ENCODE peak calls at places on chromosome 10, in four cellular contexts. S is IMR-90, L is hepatocyte, X is neuronal stem cell. V is an unnamed sample.

GRCh38 chr10:44051584-44052385 is 333.1 kb downstream of the CXCL12 start:
- DNase-seq in S (peak; percentile 78), L (no peak), X (no peak), V (no peak)

GRCh38 chr10:137031-137430 is 1.8 kb downstream of the ZMYND11 start:
- DNase-seq in S (peak; percentile 7), L (peak; percentile 23), X (no peak), V (peak; percentile 87)

GRCh38 chr10:60868946-60869345 is 75.0 kb downstream of the RHOBTB1 start:
- DNase-seq in S (no peak), L (no peak), X (no peak), V (no peak)

GRCh38 chr10:122688293-122688989 is 11.2 kb downstream of the C10orf120 start:
- DNase-seq in S (no peak), L (peak; percentile 22), X (no peak), V (peak; percentile 69)

GRCh38 chr10:30036341-30036740 is 23.0 kb downstream of the JCAD start:
- DNase-seq in S (peak; percentile 40), L (no peak), X (no peak), V (no peak)

GRCh38 chr10:76998451-76998850 is 639.2 kb downstream of the KCNMA1 start:
- DNase-seq in S (no peak), L (no peak), X (no peak), V (no peak)

GRCh38 chr10:22503315-22504090 is 158.2 kb downstream of the SPAG6 start:
- DNase-seq in S (no peak), L (no peak), X (no peak), V (no peak)

GRCh38 chr10:126302831-126303230 is 85.4 kb downstream of the ADAM12 start:
- DNase-seq in S (peak; percentile 4), L (no peak), X (no peak), V (no peak)

GRCh38 chr10:128008521-128009250 is 101.8 kb downstream of the PTPRE start:
- DNase-seq in S (no peak), L (no peak), X (no peak), V (no peak)

GRCh38 chr10:94439275-94439861 is 37.0 kb downstream of the TBC1D12 start:
- DNase-seq in S (peak; percentile 3), L (no peak), X (no peak), V (no peak)

GRCh38 chr10:110208614-110209398 is 1.4 kb downstream of the MXI1 start:
- DNase-seq in S (peak; percentile 46), L (peak; percentile 58), X (no peak), V (peak; percentile 89)

GRCh38 chr10:110210663-110211454 is 3.5 kb downstream of the MXI1 start:
- DNase-seq in S (peak; percentile 98), L (peak; percentile 98), X (peak; percentile 90), V (peak; percentile 99)

GRCh38 chr10:110211455-110211843 is 4.0 kb downstream of the MXI1 start:
- DNase-seq in S (no peak), L (no peak), X (no peak), V (peak; percentile 91)

GRCh38 chr10:110209399-110209925 is 2.1 kb downstream of the MXI1 start:
- DNase-seq in S (peak; percentile 65), L (peak; percentile 77), X (peak; percentile 38), V (peak; percentile 95)

DNA sequence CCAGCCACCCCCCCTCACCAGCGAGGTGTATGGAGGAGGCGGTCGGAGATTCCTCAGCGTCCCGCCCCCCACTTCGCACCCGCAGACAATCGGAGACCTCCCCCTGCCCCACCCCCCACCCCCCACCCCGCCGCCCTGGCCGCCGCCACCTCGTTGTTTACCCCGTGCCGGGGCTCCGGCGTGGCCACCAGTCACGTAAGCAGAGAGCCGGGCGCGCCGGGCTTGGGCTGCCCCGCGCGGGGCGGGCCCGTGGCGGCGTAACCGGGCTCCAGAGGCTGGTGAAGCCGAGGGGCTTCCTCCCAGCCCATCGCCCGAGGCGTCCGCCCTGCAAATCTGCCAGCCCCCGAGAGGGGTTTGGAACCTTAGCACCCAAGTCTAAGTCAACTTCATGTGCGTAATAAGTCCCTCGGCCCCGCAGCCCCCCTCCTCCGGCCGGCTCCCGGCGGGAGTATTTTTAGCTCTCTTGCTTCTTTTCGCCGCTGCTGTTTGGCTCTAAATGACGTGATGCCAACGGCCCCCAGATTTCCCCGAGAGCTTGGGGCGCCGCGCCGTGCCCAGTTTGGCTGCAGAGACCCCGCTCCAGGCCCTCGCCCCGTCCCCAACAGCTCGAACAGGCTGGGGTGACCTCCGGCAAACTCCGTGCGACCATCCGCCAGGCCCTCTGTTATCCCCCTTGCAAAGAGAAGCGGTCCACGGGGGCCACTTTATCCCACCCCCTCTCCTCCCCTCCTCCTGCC is 2.7 kb downstream of the MXI1 start:
- DNase-seq in S (peak; percentile 29), L (peak; percentile 74), X (no peak), V (peak; percentile 92)
- H2AFZ ChIP-seq in S (peak overlapping the region; percentile 97), L (peak overlapping the region; percentile 92), X (peak overlapping the region; percentile 79), V (peak overlapping the region; percentile 99)

GRCh38 chr10:49290607-49291006 is 8.4 kb upstream of the C10orf71 start:
- DNase-seq in S (no peak), L (no peak), X (no peak), V (no peak)
- H2AFZ ChIP-seq in S (no peak overlapping the region), L (no peak overlapping the region), X (no peak overlapping the region), V (no peak overlapping the region)

GRCh38 chr10:102241037-102241443 is 272 bp downstream of the PITX3 start:
- DNase-seq in S (no peak), L (no peak), X (no peak), V (peak; percentile 91)

GRCh38 chr10:102241444-102242117 is at the start of gene PITX3:
- DNase-seq in S (peak; percentile 87), L (peak; percentile 97), X (peak; percentile 91), V (peak; percentile 99)

GRCh38 chr10:102243304-102243703 is 2.0 kb upstream of the PITX3 start:
- DNase-seq in S (peak; percentile 83), L (no peak), X (no peak), V (peak; percentile 81)

GRCh38 chr10:102242118-102242485 is 790 bp upstream of the PITX3 start:
- DNase-seq in S (no peak), L (no peak), X (no peak), V (no peak)

DNA sequence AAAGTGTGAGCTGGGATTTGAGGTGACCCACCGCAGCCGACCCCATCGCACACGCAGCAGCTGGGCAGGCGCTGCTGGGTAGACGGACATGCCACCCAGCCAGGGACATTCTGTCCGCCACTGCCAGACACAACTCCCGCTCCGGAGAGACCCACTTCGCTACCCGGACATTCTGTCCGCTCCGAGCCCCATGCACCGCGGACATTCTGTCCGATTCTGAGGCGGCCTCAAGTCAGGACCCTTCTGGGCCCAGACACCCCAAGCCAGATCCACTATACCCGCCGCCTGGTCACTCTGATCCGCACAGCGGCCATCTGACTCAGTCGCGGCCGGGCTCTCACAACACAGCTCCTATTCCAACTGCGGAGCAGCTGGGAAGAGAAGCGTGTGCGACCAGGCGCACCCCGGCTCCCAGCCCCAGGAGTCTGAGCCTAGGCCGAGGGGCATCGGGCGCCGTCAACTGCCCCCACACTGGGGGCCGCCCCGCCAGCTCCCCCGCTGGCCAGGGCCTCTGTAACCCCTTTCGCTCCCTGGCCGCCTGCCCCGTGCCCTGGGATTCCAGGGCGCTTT is 760 bp downstream of the PITX3 start:
- DNase-seq in S (no peak), L (no peak), X (no peak), V (peak; percentile 72)
- H2AFZ ChIP-seq in S (peak overlapping the region; percentile 92), L (no peak overlapping the region), X (peak overlapping the region; percentile 88), V (peak overlapping the region; percentile 63)

GRCh38 chr10:58326967-58327381 is 7.8 kb upstream of the UBE2D1 start:
- DNase-seq in S (peak; percentile 42), L (no peak), X (no peak), V (peak; percentile 83)
- H2AFZ ChIP-seq in S (peak overlapping the region; percentile 77), L (no peak overlapping the region), X (no peak overlapping the region), V (peak overlapping the region; percentile 82)

V was measured in osteoblast.